ENCODE peak calls at places on chromosomes 3 and 15, in eight cellular contexts. J is cardiac muscle cell, G is AG04450, R is transverse colon, I is fibroblast of lung, P is heart right ventricle, H is ascending aorta, X is right cardiac atrium. Y is an unnamed sample. For H3K9me3, the result is how much of the 10 kb centered on the place peaks cover.

GRCh38 chr3:121362035-121362734 is 183.6 kb downstream of the POLQ start:
- DNase-seq in X (no peak), J (no peak), P (no peak), R (no peak), H (no peak), I (no peak), G (no peak), Y (no peak)

GRCh38 chr3:15055019-15055557 is 10.0 kb downstream of the MRPS25 start:
- DNase-seq in J (no peak), P (no peak), R (peak), X (no peak), G (no peak), I (peak), H (no peak), Y (no peak)

GRCh38 chr3:53628546-53629395 is 134.4 kb downstream of the CACNA1D start:
- DNase-seq in P (no peak), R (no peak), X (no peak), I (no peak), H (no peak), G (no peak), J (no peak), Y (no peak)

GRCh38 chr15:97955040-97955439 is 5.5 kb upstream of the ARRDC4 start:
- DNase-seq in J (no peak), G (no peak), H (no peak), P (no peak), R (peak), X (no peak), I (no peak), Y (no peak)

GRCh38 chr15:39504812-39505211 is 76.1 kb upstream of the THBS1 start:
- DNase-seq in G (peak), R (no peak), X (no peak), J (no peak), I (peak), P (no peak), H (no peak), Y (no peak)

GRCh38 chr15:82124331-82125263 is 78.8 kb upstream of the MEX3B start:
- DNase-seq in J (no peak), G (no peak), P (no peak), X (no peak), H (no peak), R (no peak), I (no peak), Y (no peak)

GRCh38 chr3:185959609-185960517 is 22.0 kb upstream of the TRA2B start:
- DNase-seq in X (no peak), J (peak), H (no peak), R (peak), P (no peak), I (peak), G (no peak), Y (no peak)

GRCh38 chr3:131543714-131544113 is 40.9 kb upstream of the MRPL3 start:
- DNase-seq in G (peak), X (peak), R (peak), I (peak), J (no peak), H (no peak), P (peak), Y (no peak)

GRCh38 chr15:87365221-87365620 is 891.3 kb downstream of the NTRK3 start:
- DNase-seq in I (peak), G (peak), X (no peak), J (no peak), P (no peak), R (no peak), H (no peak), Y (no peak)

GRCh38 chr3:138047596-138048195 is 37.7 kb downstream of the CLDN18 start:
- DNase-seq in G (no peak), R (no peak), I (no peak), X (no peak), P (no peak), H (no peak), J (no peak), Y (no peak)

GRCh38 chr3:142072851-142073250 is 76.5 kb downstream of the TFDP2 start:
- DNase-seq in X (no peak), I (no peak), R (peak), J (no peak), H (no peak), P (no peak), G (no peak), Y (no peak)

GRCh38 chr3:12255393-12255792 is 33.5 kb upstream of the PPARG start:
- DNase-seq in J (no peak), G (no peak), X (no peak), I (no peak), R (peak), P (no peak), H (no peak), Y (no peak)

GRCh38 chr3:73681610-73682009 is 56.9 kb upstream of the PDZRN3 start:
- DNase-seq in J (no peak), I (peak), H (no peak), R (no peak), X (no peak), P (no peak), G (peak), Y (no peak)

GRCh38 chr3:48595075-48595525 is at the start of gene COL7A1:
- DNase-seq in G (no peak), R (no peak), P (peak), J (no peak), I (no peak), X (peak), H (no peak), Y (no peak)

GRCh38 chr3:66098436-66098835 is 59.7 kb upstream of the MAGI1 start:
- DNase-seq in G (peak), X (no peak), R (no peak), I (peak), P (no peak), H (no peak), J (no peak), Y (no peak)

GRCh38 chr3:17062736-17063135 is 178.0 kb downstream of the PLCL2 start:
- DNase-seq in P (no peak), H (no peak), I (no peak), R (no peak), G (no peak), J (peak), X (no peak), Y (no peak)

GRCh38 chr3:174002543-174002942 is 605.0 kb downstream of the NLGN1 start:
- DNase-seq in J (no peak), G (no peak), X (no peak), H (no peak), P (no peak), I (no peak), R (no peak), Y (no peak)

GRCh38 chr3:87269723-87270122 is 6.7 kb downstream of the POU1F1 start:
- DNase-seq in R (no peak), P (no peak), H (no peak), G (no peak), I (no peak), J (no peak), X (no peak), Y (no peak)

GRCh38 chr15:50850003-50850402 is 58.5 kb upstream of the AP4E1 start:
- DNase-seq in H (no peak), R (no peak), J (no peak), I (no peak), X (no peak), P (no peak), G (no peak), Y (no peak)

GRCh38 chr3:184642623-184643308 is 69.1 kb downstream of the MAGEF1 start:
- DNase-seq in P (no peak), G (no peak), I (no peak), R (no peak), J (peak), H (no peak), X (peak), Y (no peak)

GRCh38 chr3:126137490-126138130 is 42.8 kb downstream of the ALDH1L1 start:
- DNase-seq in H (no peak), J (no peak), X (no peak), R (no peak), P (no peak), G (no peak), I (no peak), Y (no peak)

GRCh38 chr3:45132568-45133211 is 13.5 kb downstream of the CDCP1 start:
- DNase-seq in P (no peak), H (no peak), X (no peak), I (no peak), J (no peak), G (no peak), R (no peak), Y (no peak)

GRCh38 chr15:49464513-49464912 is 41.5 kb downstream of the FGF7 start:
- DNase-seq in R (no peak), J (no peak), H (no peak), P (no peak), G (no peak), I (no peak), X (no peak), Y (no peak)

GRCh38 chr3:57434041-57434440 is 110.1 kb downstream of the DNAH12 start:
- DNase-seq in J (peak), X (no peak), P (no peak), H (no peak), G (no peak), I (peak), R (no peak), Y (no peak)

GRCh38 chr3:137263982-137264777 is 306.4 kb downstream of the IL20RB start:
- DNase-seq in P (peak), H (no peak), G (no peak), X (peak), J (peak), R (peak), I (no peak), Y (no peak)

GRCh38 chr3:71407833-71408232 is 175.7 kb downstream of the FOXP1 start:
- DNase-seq in X (no peak), P (no peak), H (no peak), G (no peak), J (no peak), R (no peak), I (no peak), Y (no peak)

GRCh38 chr3:132253262-132253878 is 63.8 kb upstream of the ACP3 start:
- DNase-seq in R (peak), X (no peak), P (no peak), G (peak), H (no peak), J (peak), I (peak), Y (no peak)

GRCh38 chr15:99143655-99144610 is 39.1 kb downstream of the SYNM start:
- DNase-seq in P (peak), H (peak), G (no peak), X (peak), J (no peak), R (peak), I (peak), Y (no peak)

GRCh38 chr15:90031231-90031791 is 30.2 kb downstream of the ZNF710 start:
- DNase-seq in X (no peak), P (no peak), J (no peak), H (no peak), G (no peak), R (peak), I (peak), Y (no peak)

GRCh38 chr15:27249723-27250160 is 278.8 kb downstream of the GABRG3 start:
- DNase-seq in G (no peak), J (no peak), X (no peak), I (no peak), H (no peak), P (no peak), R (no peak), Y (no peak)

GRCh38 chr3:135503429-135504083 is 462.0 kb upstream of the PPP2R3A start:
- DNase-seq in I (peak), G (peak), R (peak), P (peak), J (peak), X (peak), H (no peak), Y (no peak)

GRCh38 chr3:162328649-162329048 is 832.0 kb downstream of the OTOL1 start:
- DNase-seq in H (no peak), I (no peak), X (no peak), J (no peak), P (no peak), R (no peak), G (no peak), Y (no peak)

GRCh38 chr3:15505412-15506165 is 15.9 kb downstream of the COLQ start:
- DNase-seq in R (no peak), X (no peak), P (no peak), G (no peak), J (no peak), I (no peak), H (no peak), Y (no peak)

GRCh38 chr15:71575474-71576045 is 234.8 kb upstream of the NR2E3 start:
- DNase-seq in H (no peak), P (no peak), I (peak), X (no peak), G (no peak), R (no peak), J (no peak), Y (no peak)

GRCh38 chr15:65937476-65937875 is 68.2 kb downstream of the RAB11A start:
- DNase-seq in X (no peak), P (no peak), R (no peak), J (no peak), H (no peak), I (no peak), G (no peak), Y (no peak)

GRCh38 chr3:124492824-124493223 is 237.4 kb upstream of the UMPS start:
- DNase-seq in J (peak), I (peak), G (peak), R (peak), P (peak), H (no peak), X (no peak), Y (no peak)

GRCh38 chr15:79914728-79915127 is 17.9 kb upstream of the MTHFS start:
- DNase-seq in X (no peak), I (no peak), P (no peak), H (no peak), G (no peak), R (no peak), J (no peak), Y (no peak)

GRCh38 chr15:79919749-79920511 is 23.1 kb upstream of the MTHFS start:
- DNase-seq in J (no peak), H (no peak), P (no peak), X (no peak), G (no peak), I (no peak), R (no peak), Y (no peak)

GRCh38 chr15:79919090-79919748 is 22.4 kb upstream of the MTHFS start:
- DNase-seq in J (no peak), R (no peak), P (no peak), H (no peak), G (no peak), X (peak), I (no peak), Y (no peak)

GRCh38 chr15:79918278-79918677 is 21.5 kb upstream of the MTHFS start:
- DNase-seq in H (no peak), G (no peak), X (no peak), R (no peak), J (no peak), I (no peak), P (no peak), Y (no peak)

DNA sequence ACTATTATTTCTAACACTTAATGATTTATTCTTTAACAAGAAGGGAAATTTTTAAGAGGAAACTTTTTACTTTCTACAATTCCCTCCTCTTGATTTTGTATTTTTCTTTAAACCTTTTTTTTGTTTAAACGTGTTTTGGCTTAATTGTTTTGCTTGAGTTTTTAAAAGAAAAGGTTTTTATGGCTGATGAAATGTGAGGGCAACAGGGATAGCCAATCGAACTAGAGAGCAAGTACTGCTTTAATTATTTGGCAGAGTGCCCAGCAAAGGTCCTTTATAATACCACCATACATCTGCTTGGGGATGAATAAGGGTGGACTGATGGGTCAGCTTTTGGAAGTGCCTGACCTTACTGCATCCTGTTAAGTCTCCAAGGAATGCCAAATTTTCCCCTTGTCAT is 19.6 kb upstream of the MTHFS start:
- DNase-seq in R (no peak), H (no peak), J (no peak), P (no peak), G (no peak), I (peak), X (no peak), Y (no peak)
- H3K9me3 ChIP-seq in R (half or more), H (half or more), J (under half), P (half or more), G (under half), I (under half), X (under half), Y (under half)

GRCh38 chr15:95601525-95601924 is 729.0 kb upstream of the NR2F2 start:
- DNase-seq in R (no peak), J (no peak), P (no peak), X (no peak), G (no peak), I (no peak), H (no peak), Y (no peak)
- H3K9me3 ChIP-seq in R (under half), J (under half), P (under half), X (under half), G (under half), I (under half), H (under half), Y (under half)

DNA sequence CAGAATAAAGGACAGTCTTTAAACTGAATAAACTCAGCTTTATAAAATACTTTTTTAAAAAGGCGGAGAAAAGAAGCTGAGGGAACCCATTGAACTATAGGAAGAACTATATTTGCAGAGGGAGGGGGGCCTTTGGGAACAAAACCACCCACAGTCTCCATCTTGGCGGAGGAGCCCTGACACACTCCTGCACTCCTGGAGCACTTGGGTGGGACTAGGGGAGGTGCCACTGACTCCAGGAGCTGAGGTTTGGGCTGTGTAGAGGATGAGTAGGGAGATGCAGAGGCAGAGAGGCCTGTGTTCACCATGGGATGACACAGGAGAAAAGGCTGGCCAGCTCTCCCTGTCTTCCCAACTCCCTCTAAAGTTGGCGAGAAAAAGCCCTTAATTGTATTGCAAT is 35.8 kb downstream of the IFT122 start:
- DNase-seq in G (no peak), P (no peak), X (no peak), H (no peak), I (no peak), R (no peak), J (no peak), Y (no peak)
- H3K9me3 ChIP-seq in G (under half), P (under half), X (under half), H (under half), I (under half), R (under half), J (under half), Y (under half)

DNA sequence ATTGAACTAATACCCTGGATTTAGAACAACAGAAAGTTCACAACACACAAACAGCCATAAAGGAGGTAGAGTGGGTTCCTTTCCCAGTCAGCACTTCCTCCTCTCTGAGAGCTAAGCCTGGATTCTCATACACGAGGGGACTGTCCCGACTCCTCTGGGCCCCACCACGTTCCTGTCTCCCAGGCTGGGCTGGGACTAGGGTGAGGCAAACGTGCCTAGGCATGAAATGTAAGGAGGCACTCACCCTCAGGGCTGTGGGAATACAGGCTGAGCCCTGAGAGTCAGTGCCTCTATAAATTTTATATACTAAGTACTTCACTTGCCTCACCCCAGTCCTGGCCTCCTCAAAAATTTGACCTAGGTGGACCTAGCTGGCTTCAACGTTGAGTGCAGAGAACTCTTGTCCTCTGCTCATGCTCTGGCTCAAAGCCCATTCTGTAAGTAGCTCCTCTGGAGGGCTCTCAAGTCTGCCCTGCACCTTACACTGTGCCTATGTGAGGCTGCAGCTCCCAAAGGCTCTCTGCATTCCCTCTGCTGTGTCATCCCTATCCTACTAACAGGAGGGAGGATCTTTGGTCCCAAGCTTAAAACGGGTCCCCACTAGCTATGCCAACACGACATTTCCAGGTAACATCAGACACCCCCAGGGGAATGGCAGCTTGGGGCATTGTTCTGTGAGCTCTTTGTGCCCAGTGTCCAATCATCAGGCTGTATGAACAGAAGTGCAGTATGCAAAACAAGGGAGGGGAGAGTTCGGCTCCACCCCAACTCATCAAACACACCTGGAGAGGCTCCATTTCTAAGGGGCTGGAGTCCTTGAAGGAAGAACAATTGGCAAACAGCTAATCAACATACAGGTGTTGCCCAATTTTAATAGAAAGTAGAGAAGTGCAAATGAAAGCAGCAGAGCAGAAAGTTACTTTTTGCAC is 233.2 kb downstream of the RPLP1 start:
- DNase-seq in I (no peak), G (no peak), H (no peak), R (peak), J (no peak), P (no peak), X (no peak), Y (no peak)
- H3K9me3 ChIP-seq in I (under half), G (under half), H (under half), R (under half), J (under half), P (half or more), X (under half), Y (under half)

GRCh38 chr3:100978036-100978659 is 15.1 kb downstream of the ABI3BP start:
- DNase-seq in H (no peak), J (no peak), G (no peak), I (no peak), R (no peak), P (no peak), X (no peak), Y (no peak)
- H3K9me3 ChIP-seq in H (under half), J (under half), G (under half), I (under half), R (under half), P (under half), X (under half), Y (under half)

GRCh38 chr15:25236861-25237155 is 202.0 kb downstream of the UBE3A start:
- DNase-seq in I (no peak), G (no peak), J (no peak), X (peak), P (no peak), R (no peak), H (no peak), Y (no peak)

GRCh38 chr15:25236143-25236860 is 202.5 kb downstream of the UBE3A start:
- DNase-seq in X (peak), H (no peak), R (no peak), I (no peak), G (no peak), P (no peak), J (no peak), Y (no peak)

GRCh38 chr15:25238126-25238525 is 200.7 kb downstream of the UBE3A start:
- DNase-seq in G (no peak), P (peak), R (no peak), J (no peak), X (peak), I (no peak), H (no peak), Y (peak)

GRCh38 chr15:25238716-25239470 is 199.9 kb downstream of the UBE3A start:
- DNase-seq in H (peak), X (peak), G (no peak), J (no peak), I (no peak), R (no peak), P (peak), Y (peak)

DNA sequence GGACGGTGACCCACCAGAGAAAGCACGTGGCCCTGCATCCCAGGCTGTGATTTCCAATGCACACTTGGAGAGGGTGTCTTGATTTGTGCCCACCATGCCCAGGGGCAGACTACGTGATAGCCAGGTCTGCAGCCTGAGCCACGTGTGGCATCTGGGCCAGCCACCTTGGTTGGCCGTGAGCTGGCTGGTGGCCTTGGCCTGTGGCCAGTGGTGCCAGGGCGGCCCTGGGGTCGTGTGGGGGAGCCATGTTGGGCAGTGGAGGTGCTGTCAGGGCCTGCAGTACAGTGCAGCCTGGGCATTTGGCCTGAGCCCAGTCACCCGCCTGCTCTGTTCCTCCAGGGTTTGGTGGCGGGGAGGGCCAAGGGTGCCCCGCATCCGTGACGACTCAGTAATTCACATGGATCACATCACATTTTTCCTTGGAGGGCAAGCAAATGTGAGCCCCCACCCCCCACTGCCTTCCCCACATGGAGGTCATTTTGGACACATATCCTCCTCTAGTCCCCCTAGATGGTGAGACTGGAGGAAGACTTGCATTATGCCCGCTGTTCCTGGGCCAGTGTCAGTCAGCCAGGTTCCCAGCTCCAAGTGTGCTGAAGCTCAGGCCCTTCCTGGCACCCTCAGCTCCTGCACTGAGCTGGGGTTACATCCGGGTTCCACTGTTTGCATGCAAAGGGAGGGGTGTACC is 201.4 kb downstream of the UBE3A start:
- DNase-seq in J (no peak), P (peak), R (no peak), I (no peak), G (no peak), X (peak), H (no peak), Y (peak)
- H3K9me3 ChIP-seq in J (under half), P (half or more), R (under half), I (under half), G (half or more), X (under half), H (under half), Y (under half)